ENCODE peak calls at places on chromosomes 13 and 19, in four cellular contexts. F, S, X and M are unnamed samples.

GRCh38 chr19:1811942-1812425 is at the start of gene ATP8B3:
- DNase-seq in F (no peak), X (no peak), S (no peak), M (no peak)

GRCh38 chr13:24911135-24911524 is 147.2 kb downstream of the RNF17 start:
- DNase-seq in S (no peak), X (no peak), F (no peak), M (no peak)

GRCh38 chr13:113562866-113563265 is 21.7 kb upstream of the TFDP1 start:
- DNase-seq in X (no peak), S (no peak), F (no peak), M (no peak)

GRCh38 chr13:103931885-103932284 is 865.7 kb upstream of the SLC10A2 start:
- DNase-seq in S (no peak), X (no peak), F (no peak), M (no peak)

GRCh38 chr13:36674337-36675212 is 755 bp downstream of the SERTM1 start:
- DNase-seq in X (no peak), F (no peak), S (no peak), M (no peak)

GRCh38 chr13:41193919-41194824 is at the start of gene KBTBD7:
- DNase-seq in F (peak), X (peak), S (peak), M (peak)

GRCh38 chr19:50933640-50934039 is 19.2 kb downstream of the KLK5 start:
- DNase-seq in S (no peak), X (no peak), F (no peak), M (no peak)

GRCh38 chr13:27482996-27483395 is 32.6 kb upstream of the MTIF3 start:
- DNase-seq in F (no peak), X (no peak), S (no peak), M (no peak)

GRCh38 chr13:59715591-59715990 is 448.1 kb downstream of the DIAPH3 start:
- DNase-seq in S (no peak), X (no peak), F (no peak), M (no peak)

GRCh38 chr13:112982281-112983041 is 13.4 kb downstream of the MCF2L start:
- DNase-seq in X (no peak), F (no peak), S (no peak), M (no peak)

GRCh38 chr13:43792456-43792855 is 5.7 kb upstream of the ENOX1 start:
- DNase-seq in S (no peak), X (no peak), F (no peak), M (no peak)